ENCODE peak calls at places on chromosomes 5 and 9, in eight cellular contexts. One of them, this sample, is unnamed.
A peak's percentile ranks its signal among the peaks of the same experiment; 100 is the strongest.

GRCh38 chr9:107312651-107313050 is 29.6 kb downstream of the RAD23B start:
- DNase-seq in spleen: no peak
- DNase-seq in SK-N-SH: no peak
- DNase-seq in Panc1: no peak
- DNase-seq in GM23338: peak; percentile 39
- DNase-seq in stomach: no peak
- DNase-seq in GM12891: no peak
- DNase-seq in breast epithelium: no peak
- DNase-seq in this sample: no peak

GRCh38 chr5:13976223-13976622 is 31.7 kb upstream of the DNAH5 start:
- DNase-seq in GM23338: no peak
- DNase-seq in breast epithelium: no peak
- DNase-seq in spleen: no peak
- DNase-seq in stomach: no peak
- DNase-seq in GM12891: no peak
- DNase-seq in Panc1: no peak
- DNase-seq in SK-N-SH: no peak
- DNase-seq in this sample: no peak

GRCh38 chr9:303502-303901 is 88.8 kb downstream of the DOCK8 start:
- DNase-seq in Panc1: no peak
- DNase-seq in stomach: no peak
- DNase-seq in GM23338: no peak
- DNase-seq in GM12891: no peak
- DNase-seq in breast epithelium: no peak
- DNase-seq in spleen: no peak
- DNase-seq in SK-N-SH: no peak
- DNase-seq in this sample: no peak

GRCh38 chr5:9197881-9198260 is 348.0 kb downstream of the SEMA5A start:
- DNase-seq in Panc1: no peak
- DNase-seq in SK-N-SH: no peak
- DNase-seq in breast epithelium: no peak
- DNase-seq in spleen: no peak
- DNase-seq in GM23338: no peak
- DNase-seq in stomach: no peak
- DNase-seq in GM12891: peak; percentile 30
- DNase-seq in this sample: no peak

GRCh38 chr9:70600479-70600878 is 186.0 kb upstream of the KLF9 start:
- DNase-seq in stomach: no peak
- DNase-seq in Panc1: no peak
- DNase-seq in spleen: no peak
- DNase-seq in GM12891: no peak
- DNase-seq in breast epithelium: no peak
- DNase-seq in SK-N-SH: no peak
- DNase-seq in GM23338: no peak
- DNase-seq in this sample: no peak

GRCh38 chr9:83267741-83268140 is 204.8 kb upstream of the RASEF start:
- DNase-seq in breast epithelium: no peak
- DNase-seq in GM12891: no peak
- DNase-seq in spleen: no peak
- DNase-seq in Panc1: no peak
- DNase-seq in GM23338: peak; percentile 31
- DNase-seq in stomach: no peak
- DNase-seq in SK-N-SH: no peak
- DNase-seq in this sample: no peak

GRCh38 chr9:88064554-88064953 is 73.7 kb downstream of the SPATA31C2 start:
- DNase-seq in stomach: no peak
- DNase-seq in SK-N-SH: peak; percentile 29
- DNase-seq in spleen: no peak
- DNase-seq in GM23338: no peak
- DNase-seq in GM12891: no peak
- DNase-seq in breast epithelium: no peak
- DNase-seq in Panc1: no peak
- DNase-seq in this sample: no peak

GRCh38 chr9:91766301-91766700 is 183.7 kb downstream of the ROR2 start:
- DNase-seq in breast epithelium: no peak
- DNase-seq in Panc1: no peak
- DNase-seq in GM23338: no peak
- DNase-seq in stomach: no peak
- DNase-seq in spleen: no peak
- DNase-seq in GM12891: no peak
- DNase-seq in SK-N-SH: no peak
- DNase-seq in this sample: no peak

GRCh38 chr5:31193591-31194457 is at the start of gene CDH6:
- DNase-seq in spleen: peak; percentile 65
- DNase-seq in SK-N-SH: peak; percentile 75
- DNase-seq in Panc1: no peak
- DNase-seq in GM12891: no peak
- DNase-seq in stomach: no peak
- DNase-seq in breast epithelium: no peak
- DNase-seq in GM23338: peak; percentile 93
- DNase-seq in this sample: no peak

DNA sequence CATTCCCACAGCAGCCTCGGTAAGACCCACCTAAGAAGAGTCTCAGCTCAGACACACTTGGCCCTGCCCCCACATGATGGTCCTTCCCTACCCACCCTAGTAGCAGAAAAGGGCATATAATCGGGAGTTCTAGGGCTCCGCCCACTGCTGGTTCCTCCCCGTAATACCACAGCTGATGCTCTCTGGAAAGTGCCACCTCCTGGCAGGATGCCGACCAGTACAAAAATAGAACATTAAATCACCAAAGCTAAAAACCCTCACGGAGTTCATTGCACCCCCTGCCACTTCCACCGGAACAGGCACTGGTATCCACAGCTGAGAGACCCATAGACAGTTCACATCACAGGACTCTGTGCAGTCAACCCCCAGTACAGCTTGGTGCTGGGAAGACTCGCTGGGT is 271.3 kb downstream of the KIAA0825 start:
- DNase-seq in spleen: no peak
- DNase-seq in SK-N-SH: no peak
- DNase-seq in Panc1: no peak
- DNase-seq in GM23338: no peak
- DNase-seq in stomach: no peak
- DNase-seq in breast epithelium: no peak
- DNase-seq in GM12891: no peak
- DNase-seq in this sample: no peak
- TF ChIP-seq POLR2AphosphoS5 in spleen: no peak
- TF ChIP-seq POLR2AphosphoS5 in SK-N-SH: no peak
- TF ChIP-seq POLR2AphosphoS5 in Panc1: no peak
- TF ChIP-seq POLR2AphosphoS5 in GM23338: no peak
- TF ChIP-seq POLR2AphosphoS5 in stomach: no peak
- TF ChIP-seq POLR2AphosphoS5 in breast epithelium: no peak
- TF ChIP-seq POLR2AphosphoS5 in GM12891: no peak
- TF ChIP-seq POLR2AphosphoS5 in this sample: no peak

DNA sequence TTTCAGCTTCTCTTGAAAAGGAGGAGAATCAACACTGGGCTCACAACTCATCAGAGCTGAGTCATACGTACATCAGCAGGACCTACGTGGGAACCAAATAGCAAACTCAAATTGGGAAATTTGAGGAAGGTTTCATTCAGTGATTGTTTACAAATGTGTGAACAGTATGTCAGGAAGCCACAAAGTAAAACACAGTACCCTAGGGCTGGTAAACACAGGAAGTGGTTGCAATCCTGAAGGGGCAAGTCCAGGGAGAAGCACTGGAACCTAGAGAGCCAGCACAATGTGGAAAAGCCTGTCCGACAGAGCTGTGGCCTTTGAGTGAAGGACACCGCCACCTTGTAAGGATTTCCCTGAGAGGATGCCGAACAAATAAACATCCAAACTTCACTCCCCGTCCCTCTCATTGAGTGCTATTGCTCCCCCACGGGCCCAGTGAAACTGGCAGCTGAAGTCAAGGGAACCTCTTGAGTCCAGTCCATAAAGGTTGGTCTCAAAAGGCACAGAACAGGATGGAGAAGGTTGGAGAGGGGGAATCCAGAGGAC is 26.7 kb upstream of the RICTOR start:
- DNase-seq in spleen: no peak
- DNase-seq in GM12891: no peak
- DNase-seq in Panc1: peak; percentile 98
- DNase-seq in GM23338: no peak
- DNase-seq in breast epithelium: peak; percentile 21
- DNase-seq in SK-N-SH: no peak
- DNase-seq in stomach: no peak
- DNase-seq in this sample: no peak
- TF ChIP-seq POLR2AphosphoS5 in spleen: no peak
- TF ChIP-seq POLR2AphosphoS5 in GM12891: no peak
- TF ChIP-seq POLR2AphosphoS5 in Panc1: no peak
- TF ChIP-seq POLR2AphosphoS5 in GM23338: no peak
- TF ChIP-seq POLR2AphosphoS5 in breast epithelium: no peak
- TF ChIP-seq POLR2AphosphoS5 in SK-N-SH: no peak
- TF ChIP-seq POLR2AphosphoS5 in stomach: no peak
- TF ChIP-seq POLR2AphosphoS5 in this sample: peak; percentile 29

DNA sequence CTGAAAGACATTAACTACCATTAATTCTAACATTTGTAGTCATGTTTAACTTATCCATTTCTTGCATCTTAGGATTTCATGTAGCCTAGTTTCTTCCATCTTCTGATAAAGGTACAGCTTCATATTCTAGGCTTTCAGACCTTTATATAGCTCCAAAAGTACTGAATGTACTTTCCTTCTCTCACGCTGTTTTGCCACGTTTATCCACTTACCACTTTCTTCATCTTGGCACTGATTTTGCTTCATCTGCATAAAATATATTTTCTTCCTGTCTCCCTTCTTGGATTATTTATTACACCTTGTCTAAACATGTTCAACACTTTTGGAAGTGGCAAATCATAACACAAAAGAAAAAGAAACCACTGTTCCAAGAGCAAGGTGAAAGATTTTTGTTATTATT is 553.8 kb downstream of the DTWD2 start:
- DNase-seq in spleen: no peak
- DNase-seq in stomach: no peak
- DNase-seq in GM23338: no peak
- DNase-seq in breast epithelium: no peak
- DNase-seq in SK-N-SH: no peak
- DNase-seq in Panc1: no peak
- DNase-seq in GM12891: no peak
- DNase-seq in this sample: no peak
- TF ChIP-seq POLR2AphosphoS5 in spleen: no peak
- TF ChIP-seq POLR2AphosphoS5 in stomach: no peak
- TF ChIP-seq POLR2AphosphoS5 in GM23338: no peak
- TF ChIP-seq POLR2AphosphoS5 in breast epithelium: no peak
- TF ChIP-seq POLR2AphosphoS5 in SK-N-SH: no peak
- TF ChIP-seq POLR2AphosphoS5 in Panc1: no peak
- TF ChIP-seq POLR2AphosphoS5 in GM12891: no peak
- TF ChIP-seq POLR2AphosphoS5 in this sample: no peak

GRCh38 chr9:112063151-112063550 is 111.9 kb downstream of the SUSD1 start:
- DNase-seq in stomach: no peak
- DNase-seq in breast epithelium: no peak
- DNase-seq in SK-N-SH: no peak
- DNase-seq in spleen: no peak
- DNase-seq in Panc1: no peak
- DNase-seq in GM23338: no peak
- DNase-seq in GM12891: no peak
- DNase-seq in this sample: no peak

GRCh38 chr9:112059980-112060348 is 115.1 kb downstream of the SUSD1 start:
- DNase-seq in SK-N-SH: no peak
- DNase-seq in stomach: no peak
- DNase-seq in breast epithelium: no peak
- DNase-seq in spleen: no peak
- DNase-seq in Panc1: no peak
- DNase-seq in GM12891: no peak
- DNase-seq in GM23338: no peak
- DNase-seq in this sample: no peak

GRCh38 chr9:112064871-112065270 is 110.2 kb downstream of the SUSD1 start:
- DNase-seq in spleen: no peak
- DNase-seq in SK-N-SH: no peak
- DNase-seq in stomach: no peak
- DNase-seq in GM12891: no peak
- DNase-seq in breast epithelium: no peak
- DNase-seq in Panc1: no peak
- DNase-seq in GM23338: no peak
- DNase-seq in this sample: no peak

GRCh38 chr9:112059145-112059979 is 115.7 kb downstream of the SUSD1 start:
- DNase-seq in SK-N-SH: no peak
- DNase-seq in GM12891: no peak
- DNase-seq in breast epithelium: peak; percentile 24
- DNase-seq in GM23338: no peak
- DNase-seq in spleen: no peak
- DNase-seq in Panc1: no peak
- DNase-seq in stomach: no peak
- DNase-seq in this sample: no peak

DNA sequence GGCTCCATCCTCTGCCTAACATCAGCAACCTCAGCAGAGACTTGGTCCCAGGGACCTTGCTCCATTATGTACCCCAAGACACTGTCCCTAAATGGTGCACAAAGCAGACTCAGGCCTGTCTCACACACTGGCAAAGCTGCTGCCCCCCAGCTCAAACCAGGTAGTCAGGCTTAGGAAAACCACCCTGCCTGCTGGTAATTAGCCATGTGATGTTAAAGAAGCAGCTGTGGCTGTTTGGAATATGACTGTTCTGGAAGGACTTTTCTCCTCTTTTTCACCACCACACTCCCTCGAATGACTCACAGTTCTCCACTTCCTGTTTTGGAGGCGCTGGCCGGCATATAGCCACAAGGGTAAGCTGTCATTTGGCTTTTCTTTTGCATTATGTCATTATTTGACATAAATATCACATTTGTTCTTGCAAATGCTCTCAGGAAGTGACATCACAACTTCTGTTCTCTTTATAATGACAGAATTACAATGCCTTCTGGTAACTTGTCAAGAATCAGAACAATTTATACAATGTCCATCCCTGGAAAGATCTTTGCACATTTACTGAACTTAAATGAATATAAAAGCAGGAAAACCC is 113.9 kb downstream of the SUSD1 start:
- DNase-seq in Panc1: no peak
- DNase-seq in SK-N-SH: peak; percentile 22
- DNase-seq in GM23338: no peak
- DNase-seq in GM12891: peak; percentile 46
- DNase-seq in spleen: peak; percentile 81
- DNase-seq in stomach: peak; percentile 55
- DNase-seq in breast epithelium: peak; percentile 39
- DNase-seq in this sample: peak; percentile 64
- TF ChIP-seq POLR2AphosphoS5 in Panc1: no peak
- TF ChIP-seq POLR2AphosphoS5 in SK-N-SH: peak; percentile 62
- TF ChIP-seq POLR2AphosphoS5 in GM23338: no peak
- TF ChIP-seq POLR2AphosphoS5 in GM12891: no peak
- TF ChIP-seq POLR2AphosphoS5 in spleen: no peak
- TF ChIP-seq POLR2AphosphoS5 in stomach: no peak
- TF ChIP-seq POLR2AphosphoS5 in breast epithelium: peak; percentile 35
- TF ChIP-seq POLR2AphosphoS5 in this sample: peak; percentile 65

DNA sequence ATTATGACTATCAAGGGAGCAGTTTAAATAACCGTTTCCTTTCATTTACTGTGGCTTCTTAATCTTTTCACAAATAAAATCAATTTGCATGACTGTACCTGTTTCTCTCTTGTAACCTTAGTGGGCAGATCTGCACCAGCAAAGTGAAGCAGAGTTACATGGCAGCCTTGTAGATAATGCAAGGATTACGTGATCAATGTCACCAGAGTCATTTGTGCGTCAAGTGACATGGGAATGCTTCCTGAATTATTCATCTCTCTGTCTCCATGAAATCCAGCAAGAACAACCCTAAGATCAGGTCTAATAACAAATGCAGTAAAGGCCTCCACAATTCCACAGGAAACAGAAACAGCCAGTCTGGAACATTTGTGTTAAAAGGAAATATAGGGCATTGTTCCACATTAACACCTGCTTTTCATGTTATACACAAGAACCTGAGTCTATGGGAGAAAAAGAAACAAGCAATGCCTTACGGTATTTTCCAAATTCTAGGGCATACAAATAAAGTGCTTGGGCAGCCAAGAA is 7.8 kb downstream of the GZMA start:
- DNase-seq in GM12891: no peak
- DNase-seq in spleen: no peak
- DNase-seq in GM23338: no peak
- DNase-seq in SK-N-SH: no peak
- DNase-seq in stomach: no peak
- DNase-seq in breast epithelium: no peak
- DNase-seq in Panc1: no peak
- DNase-seq in this sample: no peak
- TF ChIP-seq POLR2AphosphoS5 in GM12891: no peak
- TF ChIP-seq POLR2AphosphoS5 in spleen: no peak
- TF ChIP-seq POLR2AphosphoS5 in GM23338: no peak
- TF ChIP-seq POLR2AphosphoS5 in SK-N-SH: no peak
- TF ChIP-seq POLR2AphosphoS5 in stomach: no peak
- TF ChIP-seq POLR2AphosphoS5 in breast epithelium: no peak
- TF ChIP-seq POLR2AphosphoS5 in Panc1: no peak
- TF ChIP-seq POLR2AphosphoS5 in this sample: no peak